ENCODE peak calls at places on chromosomes 3 and 15, in four cellular contexts. U is H54, L is caudate nucleus, G is sciatic nerve. A is an unnamed sample.

GRCh38 chr15:70054366-70054765 is 43.4 kb downstream of the TLE3 start:
- DNase-seq in U (no peak), L (no peak), G (peak; percentile 58), A (peak; percentile 28)

GRCh38 chr3:76400141-76400540 is 614.8 kb upstream of the ZNF717 start:
- DNase-seq in U (no peak), L (no peak), G (no peak), A (no peak)

GRCh38 chr3:132874701-132875100 is 152.5 kb upstream of the NPHP3 start:
- DNase-seq in U (no peak), L (no peak), G (no peak), A (no peak)

GRCh38 chr15:75454471-75455418 is 3.3 kb upstream of the SIN3A start:
- DNase-seq in U (peak; percentile 28), L (peak; percentile 95), G (peak; percentile 85), A (peak; percentile 87)

GRCh38 chr3:134328147-134328591 is 46.1 kb downstream of the AMOTL2 start:
- DNase-seq in U (no peak), L (no peak), G (peak; percentile 45), A (no peak)

GRCh38 chr3:124413393-124413792 is 316.9 kb upstream of the UMPS start:
- DNase-seq in U (no peak), L (no peak), G (no peak), A (no peak)

GRCh38 chr3:123412811-123413588 is 35.9 kb downstream of the ADCY5 start:
- DNase-seq in U (no peak), L (no peak), G (no peak), A (no peak)

GRCh38 chr3:161323926-161324621 is 47.2 kb downstream of the SPTSSB start:
- DNase-seq in U (no peak), L (no peak), G (no peak), A (no peak)

GRCh38 chr3:109023656-109024254 is 70.1 kb upstream of the GUCA1C start:
- DNase-seq in U (no peak), L (no peak), G (peak; percentile 57), A (no peak)

GRCh38 chr15:25671132-25671531 is 192.0 kb downstream of the ATP10A start:
- DNase-seq in U (no peak), L (no peak), G (no peak), A (no peak)